ENCODE peak calls at places on chromosome 10, in four cellular contexts. X is SK-MEL-5; E is HL-60; S is activated CD4-positive, alpha-beta T cell treated with anti-CD3 and anti-CD28 coated beads for 1 hour. H is an unnamed sample.

GRCh38 chr10:95788830-95789229 is 32.9 kb downstream of the ENTPD1 start:
- DNase-seq in S (no peak), X (no peak), E (no peak), H (no peak)

GRCh38 chr10:10644317-10645111 is 373.2 kb upstream of the CELF2 start:
- DNase-seq in X (no peak), S (no peak), E (no peak), H (no peak)

GRCh38 chr10:92124020-92124419 is 166.9 kb downstream of the CPEB3 start:
- DNase-seq in E (no peak), S (no peak), X (no peak), H (no peak)

GRCh38 chr10:103227416-103227815 is 18.3 kb upstream of the RPEL1 start:
- DNase-seq in X (no peak), S (no peak), E (no peak), H (no peak)

GRCh38 chr10:83935911-83936310 is 203.4 kb upstream of the GHITM start:
- DNase-seq in E (no peak), S (no peak), X (no peak), H (no peak)

GRCh38 chr10:13950543-13950939 is 363.8 kb downstream of the PRPF18 start:
- DNase-seq in E (no peak), X (no peak), S (no peak), H (peak; percentile 38)

GRCh38 chr10:58781873-58782488 is 269.3 kb downstream of the BICC1 start:
- DNase-seq in X (peak; percentile 63), S (no peak), E (no peak), H (peak; percentile 70)

GRCh38 chr10:80540644-80541143 is 3.0 kb downstream of the SH2D4B start:
- DNase-seq in E (no peak), S (no peak), X (no peak), H (no peak)

GRCh38 chr10:32131388-32131787 is 75.2 kb upstream of the KIF5B start:
- DNase-seq in E (no peak), S (no peak), X (no peak), H (peak; percentile 35)

GRCh38 chr10:2121944-2122343 is 384.6 kb upstream of the ADARB2 start:
- DNase-seq in S (no peak), E (no peak), X (no peak), H (no peak)

GRCh38 chr10:49750546-49750945 is 11.6 kb downstream of the OGDHL start:
- DNase-seq in E (no peak), S (no peak), X (no peak), H (no peak)

GRCh38 chr10:94084344-94084743 is 90.6 kb downstream of the PLCE1 start:
- DNase-seq in X (no peak), S (no peak), E (no peak), H (no peak)

GRCh38 chr10:129725890-129726631 is 238.0 kb downstream of the EBF3 start:
- DNase-seq in E (no peak), S (no peak), X (no peak), H (no peak)

GRCh38 chr10:114432704-114433103 is 28.4 kb upstream of the AFAP1L2 start:
- DNase-seq in S (no peak), E (no peak), X (no peak), H (no peak)

GRCh38 chr10:4372601-4373000 is 453.4 kb upstream of the AKR1E2 start:
- DNase-seq in S (no peak), E (no peak), X (peak; percentile 98), H (no peak)

GRCh38 chr10:110504111-110504735 is 6.5 kb downstream of the DUSP5 start:
- DNase-seq in S (peak; percentile 24), X (no peak), E (peak; percentile 72), H (no peak)

GRCh38 chr10:104139221-104139620 is 17.2 kb downstream of the SFR1 start:
- DNase-seq in S (no peak), X (peak; percentile 32), E (peak; percentile 21), H (peak; percentile 5)

GRCh38 chr10:82206831-82207230 is 331.8 kb downstream of the NRG3 start:
- DNase-seq in E (no peak), X (no peak), S (no peak), H (no peak)

GRCh38 chr10:117373848-117374505 is 1.3 kb downstream of the PDZD8 start:
- DNase-seq in X (peak; percentile 24), E (peak; percentile 74), S (no peak), H (peak; percentile 57)

GRCh38 chr10:124353896-124354295 is 64.8 kb downstream of the OAT start:
- DNase-seq in X (no peak), S (no peak), E (no peak), H (no peak)

GRCh38 chr10:119030421-119031250 is 1.1 kb downstream of the NANOS1 start:
- DNase-seq in X (peak; percentile 44), E (peak; percentile 74), S (peak; percentile 33), H (peak; percentile 92)

GRCh38 chr10:35398355-35398754 is 62.0 kb downstream of the CCNY start:
- DNase-seq in S (no peak), E (no peak), X (no peak), H (no peak)

GRCh38 chr10:74949024-74949423 is 122.6 kb downstream of the KAT6B start:
- DNase-seq in E (no peak), S (no peak), X (no peak), H (peak; percentile 23)

GRCh38 chr10:88089498-88089897 is 226.1 kb downstream of the PTEN start:
- DNase-seq in E (no peak), S (no peak), X (no peak), H (peak; percentile 82)

GRCh38 chr10:85570871-85571270 is 795.7 kb downstream of the GRID1 start:
- DNase-seq in E (no peak), X (no peak), S (no peak), H (no peak)

GRCh38 chr10:7937315-7937945 is 117.1 kb upstream of the GATA3 start:
- DNase-seq in E (no peak), X (no peak), S (no peak), H (peak; percentile 28)

GRCh38 chr10:122391875-122392274 is 17.4 kb downstream of the PLEKHA1 start:
- DNase-seq in E (no peak), S (no peak), X (no peak), H (no peak)

H was measured in DMS53.